ENCODE peak calls at places on chromosomes 3 and 15, in four cellular contexts. One of them, this sample, is unnamed.
A peak's percentile ranks its signal among the peaks of the same experiment; 100 is the strongest.

GRCh38 chr3:114011059-114011797 is 45.1 kb downstream of the CCDC191 start:
- DNase-seq in HepG2: no peak
- DNase-seq in A549: no peak
- DNase-seq in SK-N-SH: no peak
- DNase-seq in this sample: no peak

GRCh38 chr15:53038542-53038941 is 248.4 kb upstream of the ONECUT1 start:
- DNase-seq in A549: no peak
- DNase-seq in SK-N-SH: no peak
- DNase-seq in HepG2: no peak
- DNase-seq in this sample: no peak

GRCh38 chr15:75718326-75718725 is 5.7 kb upstream of the CSPG4 start:
- DNase-seq in A549: no peak
- DNase-seq in SK-N-SH: peak; percentile 47
- DNase-seq in HepG2: no peak
- DNase-seq in this sample: no peak

GRCh38 chr15:40257656-40258450 is 19.0 kb downstream of the PAK6 start:
- DNase-seq in A549: no peak
- DNase-seq in HepG2: no peak
- DNase-seq in SK-N-SH: no peak
- DNase-seq in this sample: no peak

GRCh38 chr3:63565220-63565619 is 87.3 kb upstream of the SNTN start:
- DNase-seq in HepG2: no peak
- DNase-seq in A549: peak; percentile 2
- DNase-seq in SK-N-SH: no peak
- DNase-seq in this sample: no peak

GRCh38 chr3:102941761-102942160 is 506.9 kb downstream of the ZPLD1 start:
- DNase-seq in SK-N-SH: no peak
- DNase-seq in A549: no peak
- DNase-seq in HepG2: no peak
- DNase-seq in this sample: no peak

GRCh38 chr3:52359116-52359855 is 43.2 kb downstream of the DNAH1 start:
- DNase-seq in HepG2: no peak
- DNase-seq in SK-N-SH: no peak
- DNase-seq in A549: no peak
- DNase-seq in this sample: no peak

GRCh38 chr3:111621535-111621934 is 26.4 kb upstream of the ZBED2 start:
- DNase-seq in SK-N-SH: peak; percentile 32
- DNase-seq in A549: peak; percentile 57
- DNase-seq in HepG2: peak; percentile 31
- DNase-seq in this sample: no peak

GRCh38 chr3:161270991-161271390 is 49.9 kb downstream of the NMD3 start:
- DNase-seq in SK-N-SH: no peak
- DNase-seq in HepG2: no peak
- DNase-seq in A549: no peak
- DNase-seq in this sample: no peak

GRCh38 chr15:67109141-67110034 is 44.0 kb downstream of the SMAD3 start:
- DNase-seq in A549: peak; percentile 98
- DNase-seq in SK-N-SH: no peak
- DNase-seq in HepG2: peak; percentile 61
- DNase-seq in this sample: no peak

GRCh38 chr3:11435420-11435819 is 163.2 kb downstream of the ATG7 start:
- DNase-seq in HepG2: no peak
- DNase-seq in SK-N-SH: no peak
- DNase-seq in A549: no peak
- DNase-seq in this sample: no peak

GRCh38 chr3:169764164-169764452 is 752 bp downstream of the TERC start:
- DNase-seq in SK-N-SH: no peak
- DNase-seq in A549: no peak
- DNase-seq in HepG2: no peak
- DNase-seq in this sample: peak; percentile 41

GRCh38 chr15:48559270-48559669 is 86.2 kb downstream of the FBN1 start:
- DNase-seq in A549: no peak
- DNase-seq in SK-N-SH: no peak
- DNase-seq in HepG2: no peak
- DNase-seq in this sample: no peak

GRCh38 chr3:54931182-54931581 is 3.3 kb upstream of the LRTM1 start:
- DNase-seq in HepG2: no peak
- DNase-seq in SK-N-SH: peak; percentile 66
- DNase-seq in A549: no peak
- DNase-seq in this sample: no peak

GRCh38 chr3:190375671-190376070 is 12.3 kb upstream of the CLDN16 start:
- DNase-seq in SK-N-SH: no peak
- DNase-seq in A549: no peak
- DNase-seq in HepG2: no peak
- DNase-seq in this sample: no peak

GRCh38 chr3:149615731-149616221 is 42.0 kb downstream of the WWTR1 start:
- DNase-seq in HepG2: peak; percentile 48
- DNase-seq in SK-N-SH: no peak
- DNase-seq in A549: no peak
- DNase-seq in this sample: no peak

GRCh38 chr3:149621218-149622005 is 36.4 kb downstream of the WWTR1 start:
- DNase-seq in HepG2: no peak
- DNase-seq in A549: no peak
- DNase-seq in SK-N-SH: no peak
- DNase-seq in this sample: no peak

GRCh38 chr3:149618151-149619123 is 39.4 kb downstream of the WWTR1 start:
- DNase-seq in HepG2: no peak
- DNase-seq in A549: peak; percentile 74
- DNase-seq in SK-N-SH: no peak
- DNase-seq in this sample: no peak

GRCh38 chr3:149623819-149624218 is 34.0 kb downstream of the WWTR1 start:
- DNase-seq in A549: no peak
- DNase-seq in SK-N-SH: no peak
- DNase-seq in HepG2: no peak
- DNase-seq in this sample: no peak

GRCh38 chr3:149620291-149621020 is 37.4 kb downstream of the WWTR1 start:
- DNase-seq in HepG2: no peak
- DNase-seq in A549: no peak
- DNase-seq in SK-N-SH: no peak
- DNase-seq in this sample: no peak
- TF ChIP-seq PBX3 in HepG2: no peak
- TF ChIP-seq PBX3 in A549: no peak
- TF ChIP-seq PBX3 in SK-N-SH: no peak
- TF ChIP-seq PBX3 in this sample: no peak

DNA sequence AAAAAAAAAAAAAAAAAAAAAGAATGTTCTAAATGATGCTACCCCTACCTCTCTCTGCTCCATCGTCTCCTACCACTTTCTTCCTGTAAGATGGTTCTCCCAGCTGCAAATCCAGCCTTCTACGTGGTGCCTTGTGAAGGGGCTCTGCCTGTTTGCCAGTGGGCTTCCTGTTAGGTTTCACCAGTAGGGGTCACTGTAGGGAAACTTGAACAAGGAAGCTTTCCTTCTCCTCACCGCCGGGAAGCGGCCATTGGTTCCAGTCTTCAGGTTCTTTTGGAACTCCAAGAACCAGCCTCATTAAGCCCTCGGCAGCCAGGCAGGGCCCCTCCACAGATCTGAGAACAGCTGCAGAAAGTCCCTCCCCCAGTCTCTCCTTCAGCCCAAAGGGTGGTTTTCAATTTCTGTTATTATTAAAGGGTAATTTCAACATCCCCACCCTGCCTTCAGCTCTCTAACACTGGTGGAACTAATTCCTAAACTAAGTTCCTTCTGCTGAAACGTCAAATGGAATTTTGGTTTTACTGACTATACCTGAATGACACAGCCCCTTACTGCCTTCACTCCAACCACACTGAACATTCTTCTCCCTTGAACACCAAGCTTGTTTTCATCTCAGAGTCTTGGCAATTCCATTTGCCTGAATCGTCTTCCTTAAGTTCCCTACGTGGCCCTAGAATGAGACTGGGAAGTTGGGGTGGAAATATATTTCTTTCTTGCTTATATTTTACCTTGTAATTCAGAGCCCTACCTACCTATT is 13.5 kb downstream of the MCCC1 start:
- DNase-seq in SK-N-SH: peak; percentile 47
- DNase-seq in A549: peak; percentile 21
- DNase-seq in HepG2: no peak
- DNase-seq in this sample: no peak
- TF ChIP-seq PBX3 in SK-N-SH: no peak
- TF ChIP-seq PBX3 in A549: no peak
- TF ChIP-seq PBX3 in HepG2: no peak
- TF ChIP-seq PBX3 in this sample: no peak

DNA sequence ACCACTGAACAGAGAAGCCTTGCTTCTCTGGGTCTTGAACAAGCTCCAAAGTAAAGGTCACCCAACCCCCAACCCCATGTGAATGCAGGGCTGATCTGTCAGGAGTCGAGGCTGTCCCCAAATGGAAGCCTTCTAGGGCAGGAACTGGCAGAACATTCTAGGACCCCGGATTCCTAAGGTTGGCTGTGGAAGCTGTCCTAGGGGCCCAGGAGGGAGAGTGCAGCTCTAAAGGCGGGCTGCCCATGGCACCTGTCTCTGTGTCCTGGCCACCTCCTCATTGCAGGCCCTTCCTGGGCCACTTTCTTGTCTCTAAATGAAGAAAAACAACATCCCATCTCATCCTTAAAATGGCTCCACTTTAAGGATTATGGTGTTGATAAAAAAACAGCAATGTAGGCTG is 53.6 kb upstream of the SEC61A1 start:
- DNase-seq in A549: no peak
- DNase-seq in SK-N-SH: no peak
- DNase-seq in HepG2: no peak
- DNase-seq in this sample: no peak
- TF ChIP-seq PBX3 in A549: no peak
- TF ChIP-seq PBX3 in SK-N-SH: no peak
- TF ChIP-seq PBX3 in HepG2: no peak
- TF ChIP-seq PBX3 in this sample: no peak

GRCh38 chr15:51080286-51080685 is 14.4 kb downstream of the TNFAIP8L3 start:
- DNase-seq in A549: no peak
- DNase-seq in HepG2: no peak
- DNase-seq in SK-N-SH: no peak
- DNase-seq in this sample: no peak

GRCh38 chr15:51079226-51079625 is 15.5 kb downstream of the TNFAIP8L3 start:
- DNase-seq in A549: no peak
- DNase-seq in SK-N-SH: no peak
- DNase-seq in HepG2: no peak
- DNase-seq in this sample: no peak

GRCh38 chr15:51085764-51086163 is 8.9 kb downstream of the TNFAIP8L3 start:
- DNase-seq in HepG2: no peak
- DNase-seq in SK-N-SH: no peak
- DNase-seq in A549: no peak
- DNase-seq in this sample: no peak

GRCh38 chr15:51083641-51084040 is 11.1 kb downstream of the TNFAIP8L3 start:
- DNase-seq in SK-N-SH: no peak
- DNase-seq in HepG2: no peak
- DNase-seq in A549: no peak
- DNase-seq in this sample: no peak

GRCh38 chr15:51082246-51082645 is 12.5 kb downstream of the TNFAIP8L3 start:
- DNase-seq in A549: no peak
- DNase-seq in SK-N-SH: no peak
- DNase-seq in HepG2: no peak
- DNase-seq in this sample: no peak
- TF ChIP-seq PBX3 in A549: no peak
- TF ChIP-seq PBX3 in SK-N-SH: no peak
- TF ChIP-seq PBX3 in HepG2: no peak
- TF ChIP-seq PBX3 in this sample: no peak

GRCh38 chr3:98812851-98813374 is 49.8 kb downstream of the ST3GAL6 start:
- DNase-seq in A549: peak; percentile 87
- DNase-seq in SK-N-SH: peak; percentile 38
- DNase-seq in HepG2: peak; percentile 82
- DNase-seq in this sample: no peak
- TF ChIP-seq PBX3 in A549: no peak
- TF ChIP-seq PBX3 in SK-N-SH: no peak
- TF ChIP-seq PBX3 in HepG2: no peak
- TF ChIP-seq PBX3 in this sample: no peak

DNA sequence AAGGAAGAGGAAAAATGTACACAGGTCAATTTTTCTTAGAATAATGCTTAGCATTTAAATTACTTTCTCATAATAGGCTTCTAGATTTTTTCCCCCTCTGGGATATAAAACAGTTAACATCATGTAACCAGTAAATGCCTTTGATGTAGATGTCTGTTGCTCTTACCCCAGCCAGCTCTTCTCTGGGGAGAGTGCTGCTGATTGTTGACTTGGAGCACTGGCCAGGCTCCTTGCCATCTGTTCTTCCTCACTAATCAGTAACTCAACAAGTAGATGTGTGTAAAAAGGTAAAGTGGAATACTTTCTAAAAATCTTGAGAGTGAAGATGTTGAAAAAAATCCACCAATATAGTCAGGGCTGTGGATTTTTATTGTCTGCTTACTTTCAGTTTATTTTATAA is 42.2 kb downstream of the RIOX2 start:
- DNase-seq in A549: no peak
- DNase-seq in HepG2: no peak
- DNase-seq in SK-N-SH: no peak
- DNase-seq in this sample: no peak
- TF ChIP-seq PBX3 in A549: no peak
- TF ChIP-seq PBX3 in HepG2: no peak
- TF ChIP-seq PBX3 in SK-N-SH: no peak
- TF ChIP-seq PBX3 in this sample: no peak

GRCh38 chr3:153528473-153528872 is 366.4 kb downstream of the RAP2B start:
- DNase-seq in HepG2: no peak
- DNase-seq in A549: no peak
- DNase-seq in SK-N-SH: no peak
- DNase-seq in this sample: no peak
- TF ChIP-seq PBX3 in HepG2: no peak
- TF ChIP-seq PBX3 in A549: no peak
- TF ChIP-seq PBX3 in SK-N-SH: no peak
- TF ChIP-seq PBX3 in this sample: no peak

This sample was measured in GM12878.